ENCODE peak calls at places on chromosome X, in five cellular contexts. A is activated CD4-positive, alpha-beta T cell treated with anti-CD3 and anti-CD28 coated beads, Interleukin-2, amount 50 U/mL, for 4 hours; B is esophagus muscularis mucosa; N is stimulated activated CD4-positive, alpha-beta T cell treated with anti-CD3 and anti-CD28 coated beads, Interleukin-12 subunit alpha, Interleukin-12 subunit beta, amount 100 ng/mL, for 48 hours; D is lower leg skin. C is an unnamed sample.

GRCh38 chrX:149871940-149872339 is 9.0 kb upstream of the MAGEA8 start:
- DNase-seq in A (peak), B (no peak), N (peak), D (no peak), C (peak)

GRCh38 chrX:80293354-80293753 is 126.9 kb upstream of the TENT5D start:
- DNase-seq in A (no peak), B (no peak), N (no peak), D (no peak), C (no peak)

GRCh38 chrX:111262086-111262485 is 8.2 kb downstream of the CAPN6 start:
- DNase-seq in A (no peak), B (no peak), N (no peak), D (no peak), C (no peak)

GRCh38 chrX:140360924-140361323 is 143.9 kb downstream of the SOX3 start:
- DNase-seq in A (no peak), B (no peak), N (no peak), D (no peak), C (no peak)

GRCh38 chrX:40950546-40950945 is 134.7 kb upstream of the USP9X start:
- DNase-seq in A (no peak), B (no peak), N (no peak), D (no peak), C (peak)

GRCh38 chrX:8144925-8145324 is 26.1 kb downstream of the VCX2 start:
- DNase-seq in A (no peak), B (no peak), N (no peak), D (no peak), C (no peak)

GRCh38 chrX:67619253-67619652 is 75.4 kb downstream of the AR start:
- DNase-seq in A (no peak), B (no peak), N (no peak), D (no peak), C (no peak)

GRCh38 chrX:94676285-94676684 is 1002.3 kb downstream of the FAM133A start:
- DNase-seq in A (no peak), B (no peak), N (no peak), D (no peak), C (no peak)

GRCh38 chrX:15334561-15334960 is 762 bp downstream of the PIGA start:
- DNase-seq in A (no peak), B (no peak), N (no peak), D (no peak), C (peak)

GRCh38 chrX:94454606-94455005 is 780.6 kb downstream of the FAM133A start:
- DNase-seq in A (no peak), B (no peak), N (no peak), D (no peak), C (peak)

GRCh38 chrX:19544693-19545305 is 29.5 kb upstream of the MAP3K15 start:
- DNase-seq in A (peak), B (no peak), N (no peak), D (peak), C (peak)

GRCh38 chrX:48890934-48891401 is 6.6 kb downstream of the TIMM17B start:
- DNase-seq in A (no peak), B (no peak), N (no peak), D (no peak), C (peak)

GRCh38 chrX:110119480-110119879 is 116.6 kb downstream of the TMEM164 start:
- DNase-seq in A (no peak), B (no peak), N (no peak), D (no peak), C (no peak)

GRCh38 chrX:109995155-109995554 is 7.8 kb upstream of the TMEM164 start:
- DNase-seq in A (no peak), B (no peak), N (no peak), D (no peak), C (no peak)

GRCh38 chrX:136202889-136203288 is 48.3 kb downstream of the MAP7D3 start:
- DNase-seq in A (no peak), B (no peak), N (no peak), D (no peak), C (no peak)

GRCh38 chrX:13898084-13898483 is 81.2 kb upstream of the GPM6B start:
- DNase-seq in A (no peak), B (no peak), N (no peak), D (no peak), C (peak)

GRCh38 chrX:12770440-12770839 is 20.8 kb upstream of the PRPS2 start:
- DNase-seq in A (no peak), B (no peak), N (no peak), D (no peak), C (no peak)

GRCh38 chrX:130098202-130098552 is 12.1 kb downstream of the ELF4 start:
- DNase-seq in A (no peak), B (no peak), N (no peak), D (no peak), C (no peak)

GRCh38 chrX:152915541-152916241 is 17.8 kb downstream of the ZNF185 start:
- DNase-seq in A (no peak), B (no peak), N (no peak), D (no peak), C (peak)

GRCh38 chrX:1860936-1861670 is 246.2 kb downstream of the ASMT start:
- DNase-seq in A (no peak), B (no peak), N (no peak), D (peak), C (no peak)

GRCh38 chrX:148069759-148070503 is 88.8 kb downstream of the FMR1NB start:
- DNase-seq in A (no peak), B (no peak), N (no peak), D (no peak), C (no peak)

GRCh38 chrX:55011294-55011693 is 11.1 kb downstream of the APEX2 start:
- DNase-seq in A (no peak), B (no peak), N (no peak), D (no peak), C (no peak)

GRCh38 chrX:48465336-48465933 is 4.6 kb downstream of the SLC38A5 start:
- DNase-seq in A (no peak), B (no peak), N (no peak), D (no peak), C (no peak)

GRCh38 chrX:137428251-137428661 is 137.7 kb upstream of the ZIC3 start:
- DNase-seq in A (no peak), B (no peak), N (no peak), D (no peak), C (peak)

GRCh38 chrX:46016296-46016695 is 528.9 kb downstream of the ZNF674 start:
- DNase-seq in A (no peak), B (no peak), N (no peak), D (no peak), C (no peak)

GRCh38 chrX:31245714-31246113 is 173.9 kb upstream of the FTHL17 start:
- DNase-seq in A (no peak), B (no peak), N (no peak), D (no peak), C (no peak)

GRCh38 chrX:38278682-38279081 is 48.6 kb downstream of the RPGR start:
- DNase-seq in A (no peak), B (no peak), N (no peak), D (no peak), C (no peak)

GRCh38 chrX:54509401-54509800 is 13.4 kb upstream of the FGD1 start:
- DNase-seq in A (no peak), B (no peak), N (no peak), D (no peak), C (peak)

GRCh38 chrX:25202827-25203226 is 187.1 kb upstream of the ARX start:
- DNase-seq in A (no peak), B (no peak), N (no peak), D (no peak), C (no peak)

GRCh38 chrX:45710081-45710801 is 509.6 kb upstream of the DIPK2B start:
- DNase-seq in A (peak), B (no peak), N (peak), D (no peak), C (no peak)

GRCh38 chrX:74419861-74420193 is 1.5 kb upstream of the SLC16A2 start:
- DNase-seq in A (no peak), B (no peak), N (no peak), D (no peak), C (peak)

GRCh38 chrX:139234898-139235297 is 295.6 kb upstream of the F9 start:
- DNase-seq in A (no peak), B (no peak), N (no peak), D (no peak), C (no peak)

GRCh38 chrX:45592067-45592466 is 391.4 kb upstream of the DIPK2B start:
- DNase-seq in A (no peak), B (no peak), N (no peak), D (no peak), C (peak)

GRCh38 chrX:13893826-13894225 is 76.9 kb upstream of the GPM6B start:
- DNase-seq in A (no peak), B (no peak), N (no peak), D (no peak), C (no peak)